ENCODE peak calls at places on chromosomes 13 and 19, in eight cellular contexts. Z, L, K, Y, M, T, W and I are unnamed samples.

GRCh38 chr19:46605356-46605821 is 4.3 kb downstream of the CALM3 start:
- DNase-seq in K (no peak), T (no peak), L (no peak), W (no peak), Z (no peak), Y (no peak), M (no peak), I (no peak)

GRCh38 chr19:46924874-46925547 is 64.2 kb downstream of the ARHGAP35 start:
- DNase-seq in K (no peak), M (no peak), W (no peak), Y (no peak), L (peak), Z (no peak), T (no peak), I (no peak)

GRCh38 chr19:17510220-17510993 is 1.0 kb upstream of the PGLS start:
- DNase-seq in T (no peak), Y (no peak), M (no peak), L (no peak), Z (no peak), K (no peak), W (no peak), I (no peak)

GRCh38 chr13:80022146-80022545 is 318.8 kb downstream of the SPRY2 start:
- DNase-seq in M (no peak), Y (no peak), W (no peak), Z (no peak), T (no peak), K (no peak), L (no peak), I (no peak)

GRCh38 chr13:80873589-80873988 is 532.7 kb upstream of the SPRY2 start:
- DNase-seq in M (no peak), Z (no peak), L (no peak), W (peak), Y (no peak), K (no peak), T (no peak), I (peak)

GRCh38 chr19:32691952-32692726 is 518 bp downstream of the NUDT19 start:
- DNase-seq in K (no peak), W (peak), Z (peak), T (peak), M (peak), Y (no peak), L (no peak), I (peak)

GRCh38 chr13:102400619-102401125 is 1.2 kb downstream of the FGF14 start:
- DNase-seq in T (peak), Y (no peak), W (no peak), M (no peak), Z (no peak), L (no peak), K (peak), I (no peak)

GRCh38 chr19:49355890-49356289 is 6.3 kb downstream of the TEAD2 start:
- DNase-seq in M (no peak), W (no peak), K (no peak), T (peak), Y (no peak), L (no peak), Z (no peak), I (no peak)

GRCh38 chr19:35063940-35064818 is 22.7 kb downstream of the HPN start:
- DNase-seq in W (peak), Z (no peak), L (no peak), K (no peak), T (no peak), M (peak), Y (no peak), I (no peak)